ENCODE peak calls at places on chromosomes 12 and 14, in ten cellular contexts. B is MM.1S, I is Peyer's patch, W is testis, K is SK-N-SH, S is uterus, O is cardiac muscle cell, F is esophagus squamous epithelium, P is psoas muscle, E is breast epithelium. T is an unnamed sample. For H3K4me1 and H3K27me3, the result is how much of the 10 kb centered on the place peaks cover.

GRCh38 chr14:89236846-89237245 is 180.2 kb downstream of the FOXN3 start:
- DNase-seq in B (no peak), P (no peak), K (no peak), S (no peak), O (no peak), I (no peak), E (no peak), W (no peak), F (no peak), T (no peak)

GRCh38 chr12:103930787-103931536 is 752 bp downstream of the HSP90B1 start:
- DNase-seq in F (no peak), S (peak), B (peak), I (peak), W (peak), P (peak), K (no peak), O (peak), E (peak), T (peak)

GRCh38 chr12:61993734-61994345 is 266.4 kb upstream of the USP15 start:
- DNase-seq in P (no peak), O (peak), K (no peak), S (no peak), B (peak), W (no peak), I (no peak), E (no peak), F (no peak), T (no peak)

GRCh38 chr12:968561-968960 is 19.1 kb upstream of the RAD52 start:
- DNase-seq in W (no peak), B (no peak), S (no peak), F (no peak), P (no peak), E (no peak), K (no peak), O (no peak), I (no peak), T (no peak)

GRCh38 chr12:59185291-59185690 is 265.0 kb upstream of the LRIG3 start:
- DNase-seq in K (no peak), F (no peak), W (no peak), I (no peak), O (no peak), B (peak), P (no peak), E (no peak), S (no peak), T (no peak)

GRCh38 chr12:89384050-89384749 is 31.9 kb upstream of the DUSP6 start:
- DNase-seq in F (no peak), W (peak), O (peak), E (peak), B (no peak), S (peak), I (no peak), K (peak), P (no peak), T (peak)

GRCh38 chr12:29611906-29612305 is 114.4 kb upstream of the OVCH1 start:
- DNase-seq in W (no peak), S (no peak), P (no peak), E (no peak), F (no peak), I (no peak), K (no peak), O (peak), B (no peak), T (no peak)

GRCh38 chr14:66074546-66074945 is 411.6 kb upstream of the CCDC196 start:
- DNase-seq in K (no peak), E (no peak), P (no peak), W (no peak), I (no peak), O (no peak), F (no peak), B (no peak), S (no peak), T (no peak)

GRCh38 chr14:69107407-69108003 is 45.4 kb downstream of the DCAF5 start:
- DNase-seq in S (peak), I (peak), B (no peak), P (no peak), O (peak), E (peak), W (peak), F (no peak), K (peak), T (no peak)

GRCh38 chr12:22037952-22038351 is 8.1 kb upstream of the CMAS start:
- DNase-seq in K (no peak), S (no peak), F (no peak), B (no peak), P (no peak), W (no peak), E (no peak), O (no peak), I (no peak), T (no peak)

GRCh38 chr12:47717046-47717442 is 8.2 kb downstream of the ENDOU start:
- DNase-seq in B (no peak), W (no peak), S (no peak), K (no peak), I (no peak), E (no peak), O (no peak), F (no peak), P (no peak), T (no peak)

GRCh38 chr12:70607107-70607506 is 30.1 kb downstream of the PTPRB start:
- DNase-seq in B (no peak), E (no peak), P (no peak), O (no peak), S (no peak), F (no peak), I (no peak), W (no peak), K (no peak), T (no peak)

GRCh38 chr12:4714879-4715278 is 5.3 kb upstream of the GALNT8 start:
- DNase-seq in I (no peak), F (no peak), K (no peak), E (no peak), B (no peak), O (no peak), W (no peak), S (no peak), P (no peak), T (no peak)

GRCh38 chr14:76958975-76959710 is 69.4 kb downstream of the IRF2BPL start:
- DNase-seq in O (peak), F (no peak), P (no peak), S (no peak), I (no peak), W (no peak), B (no peak), E (peak), K (peak), T (peak)

GRCh38 chr14:55180434-55180833 is 11.0 kb downstream of the DLGAP5 start:
- DNase-seq in B (peak), F (no peak), W (no peak), S (no peak), P (no peak), O (no peak), I (no peak), K (no peak), E (peak), T (no peak)

GRCh38 chr12:117227000-117227653 is 36.9 kb upstream of the FBXO21 start:
- DNase-seq in W (no peak), P (no peak), B (no peak), I (no peak), F (no peak), O (no peak), K (no peak), E (no peak), S (no peak), T (no peak)

GRCh38 chr12:20370001-20370381 is 1.7 kb downstream of the PDE3A start:
- DNase-seq in K (peak), F (no peak), I (peak), W (peak), E (no peak), S (peak), P (no peak), B (no peak), O (peak), T (peak)

GRCh38 chr12:64600164-64600561 is 10.1 kb upstream of the RASSF3 start:
- DNase-seq in W (no peak), B (no peak), O (no peak), I (no peak), K (no peak), E (no peak), S (no peak), F (no peak), P (no peak), T (no peak)

GRCh38 chr14:75794615-75795038 is 133.6 kb downstream of the TTLL5 start:
- DNase-seq in K (peak), B (no peak), S (no peak), O (peak), P (no peak), E (no peak), F (no peak), I (no peak), W (no peak), T (no peak)

GRCh38 chr12:70383484-70383883 is 17.4 kb downstream of the KCNMB4 start:
- DNase-seq in W (no peak), K (no peak), E (no peak), F (no peak), I (no peak), S (no peak), B (no peak), P (no peak), O (no peak), T (no peak)

GRCh38 chr12:106883421-106883820 is 72.3 kb upstream of the TMEM263 start:
- DNase-seq in W (no peak), I (no peak), K (no peak), P (no peak), F (no peak), B (no peak), S (no peak), O (no peak), E (no peak), T (no peak)

DNA sequence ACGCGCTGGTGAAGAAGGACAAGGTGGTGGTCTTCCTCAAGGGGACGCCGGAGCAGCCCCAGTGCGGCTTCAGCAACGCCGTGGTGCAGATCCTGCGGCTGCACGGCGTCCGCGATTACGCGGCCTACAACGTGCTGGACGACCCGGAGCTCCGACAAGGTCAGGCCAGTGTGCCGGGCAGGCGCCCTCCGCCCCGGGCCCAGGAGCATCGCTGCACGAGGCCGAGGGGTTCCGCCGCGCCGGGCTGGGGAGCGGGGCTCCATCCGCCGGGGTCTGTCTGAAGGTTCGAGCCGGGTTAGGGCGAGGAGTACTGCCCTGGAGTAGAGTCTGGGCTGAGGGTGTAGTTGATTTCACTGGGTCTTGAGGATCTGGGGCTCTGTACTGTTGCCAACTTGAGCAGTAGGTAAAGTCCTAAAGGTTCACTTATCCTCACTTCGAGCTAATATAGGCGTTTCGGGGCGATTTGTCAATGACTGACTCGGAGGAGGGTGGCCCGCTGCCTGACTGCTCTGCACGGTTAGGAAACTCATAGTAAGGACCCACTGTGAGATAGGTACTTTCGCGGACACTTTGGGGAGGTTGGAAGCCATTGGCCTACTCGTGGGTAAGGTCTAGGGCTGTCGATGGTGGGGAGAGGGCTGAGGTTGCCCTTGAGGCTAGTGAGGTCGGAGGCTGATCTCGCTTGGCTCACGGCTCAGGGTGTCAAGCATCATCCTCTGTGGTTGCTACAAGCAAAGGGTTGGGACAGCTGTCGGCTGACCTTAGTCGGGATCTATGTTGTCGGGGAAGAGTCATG is 574 bp downstream of the GLRX5 start:
- DNase-seq in E (peak), S (no peak), F (no peak), K (peak), P (peak), W (peak), O (no peak), B (no peak), I (peak), T (no peak)
- H3K4me1 ChIP-seq in E (under half), S (under half), F (half or more), K (under half), P (half or more), W (under half), O (under half), B (under half), I (under half), T (under half)

DNA sequence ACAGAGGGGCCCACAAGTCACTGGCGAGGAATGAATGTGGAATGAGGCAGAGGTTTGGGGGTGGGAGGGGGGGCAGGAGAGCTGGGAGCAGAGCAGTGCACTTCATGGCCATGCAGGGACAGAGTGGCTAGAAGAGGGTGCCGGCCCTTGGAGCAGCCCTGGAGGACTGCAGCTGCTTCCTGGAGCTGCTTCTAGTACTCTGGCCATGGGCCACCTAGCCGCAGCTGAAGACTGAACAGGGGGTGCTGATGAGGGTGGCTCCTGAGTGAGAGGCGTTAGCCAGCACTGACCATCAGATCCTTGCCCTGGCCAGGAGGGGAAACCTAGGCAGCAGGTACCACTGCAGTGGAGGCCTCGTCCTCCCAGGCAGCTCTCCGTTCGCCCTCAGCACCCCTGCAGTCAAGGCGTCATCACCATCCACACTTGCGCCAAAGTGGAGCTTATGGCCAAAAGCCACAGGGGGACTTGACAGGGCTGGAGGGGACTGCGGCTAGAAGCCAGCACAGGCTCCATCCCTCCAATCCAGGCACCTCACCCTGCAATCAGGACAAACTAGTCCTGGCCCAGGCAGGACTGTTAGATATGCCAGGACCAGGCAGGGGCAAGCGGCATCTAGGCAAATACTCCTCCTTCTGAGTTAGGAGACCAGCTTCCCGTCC is 16.4 kb downstream of the OTUB2 start:
- DNase-seq in O (no peak), I (no peak), B (no peak), S (no peak), F (no peak), K (no peak), E (no peak), P (no peak), W (no peak), T (no peak)
- H3K4me3 ChIP-seq in O (no peak), I (no peak), B (no peak), S (no peak), F (no peak), K (no peak), E (no peak), P (no peak), W (no peak), T (no peak)

DNA sequence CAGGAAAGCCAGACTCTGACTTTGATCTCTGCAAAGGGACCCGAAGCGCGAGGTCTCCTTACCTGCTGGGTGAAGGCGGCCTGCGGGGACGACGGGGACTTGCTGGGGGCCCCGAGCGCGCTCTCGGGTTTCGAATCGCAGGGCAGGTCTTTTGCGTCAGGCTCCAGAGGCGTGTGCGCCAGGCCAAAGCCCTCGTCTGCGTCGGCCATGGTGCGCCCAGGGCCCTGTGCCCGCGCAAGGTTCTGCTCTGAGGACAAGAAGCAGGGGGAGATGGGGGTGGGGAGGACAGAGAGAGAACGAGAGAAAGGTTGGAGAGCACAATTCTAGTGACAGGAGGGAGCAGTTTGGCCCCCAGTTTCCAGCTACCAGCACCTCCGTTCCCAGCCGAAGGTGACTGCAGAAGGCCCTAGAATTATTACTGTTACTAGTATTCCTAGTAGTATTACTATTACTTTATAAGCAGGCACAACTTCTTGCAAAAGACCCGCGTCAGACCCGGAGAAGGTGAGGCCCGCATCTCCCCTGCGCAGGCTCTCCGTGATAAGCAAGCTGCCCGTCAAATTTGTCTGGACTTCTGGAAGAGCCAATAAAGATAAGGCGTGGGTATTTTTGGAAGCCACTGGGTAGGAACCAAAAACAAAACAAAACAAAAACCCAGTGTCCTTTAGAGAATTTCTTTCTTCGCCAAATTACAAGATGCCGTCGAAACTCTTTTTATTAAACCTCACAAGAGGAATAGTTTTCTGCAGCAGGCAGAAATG is 2.1 kb downstream of the TBX5 start:
- DNase-seq in K (no peak), B (no peak), O (peak), W (no peak), F (no peak), E (no peak), P (no peak), S (no peak), I (no peak), T (no peak)
- H3K27me3 ChIP-seq in K (half or more), B (under half), O (half or more), W (under half), F (under half), E (under half), P (half or more), S (half or more), I (under half), T (half or more)

GRCh38 chr14:61474021-61474420 is 152.6 kb downstream of the PRKCH start:
- DNase-seq in O (no peak), I (no peak), W (no peak), S (no peak), E (no peak), B (no peak), K (no peak), F (no peak), P (no peak), T (no peak)
- H3K4me1 ChIP-seq in O (half or more), I (under half), W (half or more), S (under half), E (under half), B (under half), K (half or more), F (half or more), P (under half), T (half or more)

DNA sequence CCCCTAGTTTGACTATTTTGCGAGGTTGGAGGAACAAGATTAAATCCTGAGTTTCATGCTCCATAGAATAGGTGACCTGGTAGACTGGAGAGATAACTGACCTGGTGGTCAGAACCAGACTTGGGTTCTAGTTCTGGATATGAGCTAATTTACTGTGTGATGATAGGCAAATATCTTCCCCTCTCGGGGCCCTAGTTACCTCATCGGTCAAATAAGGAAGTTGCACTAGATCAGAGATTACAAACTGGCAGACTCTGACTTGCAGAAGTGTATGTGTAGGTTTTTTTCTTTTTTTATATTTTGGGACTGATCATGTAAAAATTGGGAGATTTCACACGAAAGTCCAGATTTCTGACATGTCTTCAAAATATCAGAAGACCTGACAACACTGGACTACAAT is 37.0 kb downstream of the RPH3A start:
- DNase-seq in W (no peak), S (no peak), B (no peak), I (no peak), O (no peak), F (no peak), K (no peak), P (no peak), E (no peak), T (no peak)
- H3K4me3 ChIP-seq in W (no peak), S (no peak), B (no peak), I (no peak), O (no peak), F (no peak), K (no peak), P (no peak), E (no peak), T (no peak)

T was measured in tibial artery.